ENCODE peak calls at places on chromosomes 1 and 21, in seven cellular contexts. S, O, T, G, P, H and X are unnamed samples.

GRCh38 chr1:185450123-185450788 is 133.2 kb upstream of the IVNS1ABP start:
- DNase-seq in S (no peak), P (no peak), G (no peak), T (no peak), O (no peak), H (no peak), X (no peak)

GRCh38 chr1:109248797-109249629 is at the start of gene CELSR2:
- DNase-seq in T (peak), G (peak), H (peak), P (peak), O (peak), S (peak), X (peak)

GRCh38 chr1:109267743-109268300 is 15.1 kb downstream of the PSRC1 start:
- DNase-seq in S (no peak), O (no peak), H (no peak), P (no peak), T (no peak), G (no peak), X (no peak)

GRCh38 chr1:226577401-226578180 is 29.0 kb downstream of the STUM start:
- DNase-seq in H (no peak), S (no peak), G (no peak), T (no peak), P (no peak), O (no peak), X (no peak)

GRCh38 chr1:230067441-230067870 is 418 bp downstream of the GALNT2 start:
- DNase-seq in H (peak), S (no peak), T (peak), O (peak), G (peak), P (peak), X (no peak)

GRCh38 chr1:47030170-47030805 is 6.8 kb downstream of the CYP4X1 start:
- DNase-seq in T (no peak), P (no peak), S (no peak), H (no peak), O (no peak), G (peak), X (no peak)

GRCh38 chr1:110106013-110106941 is 6.0 kb upstream of the UBL4B start:
- DNase-seq in S (peak), P (peak), G (peak), H (peak), T (peak), O (peak), X (peak)

GRCh38 chr1:100583827-100584226 is 45.9 kb downstream of the GPR88 start:
- DNase-seq in P (no peak), H (no peak), S (no peak), G (peak), O (no peak), T (no peak), X (no peak)

GRCh38 chr1:234875953-234876814 is 252.5 kb downstream of the TOMM20 start:
- DNase-seq in O (no peak), H (peak), G (peak), P (peak), T (peak), S (peak), X (peak)

GRCh38 chr1:110035236-110035752 is 870 bp downstream of the STRIP1 start:
- DNase-seq in T (peak), S (no peak), H (peak), O (no peak), P (no peak), G (peak), X (no peak)

GRCh38 chr1:225881081-225882007 is 836 bp downstream of the TMEM63A start:
- DNase-seq in S (no peak), O (peak), H (peak), P (peak), T (peak), G (peak), X (no peak)

GRCh38 chr1:156889802-156890585 is 3.5 kb upstream of the PEAR1 start:
- DNase-seq in H (peak), T (peak), P (peak), G (peak), O (peak), S (peak), X (peak)

GRCh38 chr1:37851782-37852210 is 7.6 kb downstream of the MTF1 start:
- DNase-seq in S (no peak), G (peak), T (no peak), O (no peak), H (peak), P (peak), X (peak)

GRCh38 chr1:185297986-185298385 is 19.1 kb downstream of the IVNS1ABP start:
- DNase-seq in H (no peak), G (peak), T (no peak), S (no peak), O (no peak), P (no peak), X (no peak)

GRCh38 chr1:20896824-20897223 is 109.7 kb upstream of the HP1BP3 start:
- DNase-seq in T (no peak), O (no peak), H (peak), P (no peak), G (peak), S (no peak), X (no peak)

GRCh38 chr1:41673355-41673754 is 188.9 kb upstream of the EDN2 start:
- DNase-seq in P (no peak), H (no peak), O (peak), S (no peak), G (no peak), T (no peak), X (peak)

GRCh38 chr21:43819511-43820405 is 30.4 kb downstream of the RRP1 start:
- DNase-seq in S (no peak), O (no peak), T (no peak), G (no peak), P (no peak), H (no peak), X (no peak)

GRCh38 chr21:43266534-43266933 is 97.7 kb downstream of the CRYAA start:
- DNase-seq in T (no peak), S (no peak), P (no peak), H (no peak), O (no peak), G (peak), X (no peak)

GRCh38 chr1:53295295-53295694 is 32.6 kb downstream of the LRP8 start:
- DNase-seq in T (no peak), P (no peak), H (no peak), S (no peak), O (no peak), G (no peak), X (no peak)

GRCh38 chr1:38046884-38047602 is 450 bp upstream of the POU3F1 start:
- DNase-seq in O (peak), H (peak), G (peak), S (peak), T (peak), P (peak), X (no peak)

GRCh38 chr1:14296795-14297194 is 301.7 kb upstream of the KAZN start:
- DNase-seq in T (peak), O (no peak), G (no peak), H (peak), S (no peak), P (no peak), X (no peak)

GRCh38 chr1:17140279-17140678 is 21.0 kb upstream of the PADI2 start:
- DNase-seq in O (no peak), G (peak), T (no peak), P (no peak), S (no peak), H (no peak), X (no peak)

GRCh38 chr1:119097380-119097779 is 43.1 kb downstream of the WARS2 start:
- DNase-seq in O (no peak), P (no peak), H (peak), G (peak), T (peak), S (no peak), X (no peak)

GRCh38 chr1:55839221-55839620 is 624.1 kb upstream of the USP24 start:
- DNase-seq in T (no peak), O (no peak), P (no peak), H (no peak), G (no peak), S (no peak), X (no peak)

GRCh38 chr1:56439610-56440264 is 139.6 kb downstream of the PLPP3 start:
- DNase-seq in G (no peak), H (no peak), P (no peak), O (no peak), T (no peak), S (no peak), X (no peak)

GRCh38 chr1:28592314-28593071 is 428 bp downstream of the RAB42 start:
- DNase-seq in O (no peak), G (no peak), P (no peak), S (no peak), T (no peak), H (peak), X (no peak)

GRCh38 chr1:67760030-67760821 is 73.0 kb downstream of the GNG12 start:
- DNase-seq in G (peak), S (peak), O (peak), T (peak), P (peak), H (peak), X (peak)

GRCh38 chr1:218482683-218483082 is 137.5 kb downstream of the TGFB2 start:
- DNase-seq in S (no peak), H (no peak), T (no peak), G (peak), P (no peak), O (no peak), X (no peak)

GRCh38 chr1:230977781-230978490 is 725 bp downstream of the TTC13 start:
- DNase-seq in H (peak), S (peak), T (peak), G (peak), O (peak), P (peak), X (no peak)

GRCh38 chr1:30058966-30059365 is 664.4 kb downstream of the MATN1 start:
- DNase-seq in H (peak), G (peak), S (no peak), P (no peak), O (no peak), T (peak), X (no peak)

GRCh38 chr21:41839387-41840000 is 39.6 kb downstream of the PRDM15 start:
- DNase-seq in P (no peak), T (no peak), G (no peak), H (no peak), S (no peak), O (no peak), X (no peak)

GRCh38 chr1:218527737-218528136 is 182.6 kb downstream of the TGFB2 start:
- DNase-seq in T (no peak), O (no peak), H (peak), G (no peak), P (no peak), S (no peak), X (no peak)

GRCh38 chr21:44866780-44867179 is 6.7 kb downstream of the PTTG1IP start:
- DNase-seq in T (peak), G (peak), O (no peak), P (peak), H (peak), S (no peak), X (no peak)

GRCh38 chr1:220335668-220336067 is 63.4 kb upstream of the RAB3GAP2 start:
- DNase-seq in O (no peak), P (no peak), S (peak), G (no peak), T (peak), H (peak), X (no peak)

GRCh38 chr1:1971688-1972087 is 31.9 kb downstream of the CFAP74 start:
- DNase-seq in O (no peak), S (no peak), T (no peak), P (no peak), G (no peak), H (no peak), X (no peak)

GRCh38 chr1:167617100-167617949 is 12.7 kb upstream of the RCSD1 start:
- DNase-seq in T (peak), H (no peak), P (peak), S (no peak), O (peak), G (peak), X (peak)

GRCh38 chr1:223143760-223144248 is 756 bp upstream of the TLR5 start:
- DNase-seq in O (peak), G (no peak), H (no peak), S (peak), P (peak), T (no peak), X (no peak)

GRCh38 chr1:39866767-39867166 is 16.5 kb downstream of the TRIT1 start:
- DNase-seq in S (no peak), P (no peak), H (peak), O (no peak), T (no peak), G (peak), X (no peak)

GRCh38 chr1:156025873-156026272 is 5.1 kb upstream of the SSR2 start:
- DNase-seq in S (no peak), H (peak), T (peak), O (peak), G (peak), P (peak), X (peak)

GRCh38 chr1:239058190-239058589 is 328.2 kb upstream of the CHRM3 start:
- DNase-seq in G (no peak), O (no peak), T (no peak), P (no peak), S (no peak), H (no peak), X (no peak)